ENCODE peak calls at places on chromosomes 2 and 18, in four cellular contexts. One of them, this sample, is unnamed.

GRCh38 chr2:39469807-39470206 is 32.7 kb upstream of the MAP4K3 start:
- DNase-seq in fibroblast of lung: peak
- DNase-seq in activated naive CD8-positive, alpha-beta T cell treated with anti-CD3 and anti-CD28 coated beads, Interleukin-2, amount 10 ng/mL, durations not matched to agents 7 days and 5 days: no peak
- DNase-seq in stromal cell of bone marrow: no peak
- DNase-seq in this sample: peak

GRCh38 chr2:240624011-240624949 is 1.0 kb upstream of the GPR35 start:
- DNase-seq in stromal cell of bone marrow: no peak
- DNase-seq in fibroblast of lung: no peak
- DNase-seq in activated naive CD8-positive, alpha-beta T cell treated with anti-CD3 and anti-CD28 coated beads, Interleukin-2, amount 10 ng/mL, durations not matched to agents 7 days and 5 days: peak
- DNase-seq in this sample: no peak

GRCh38 chr18:49016648-49017539 is 66.1 kb upstream of the SMAD7 start:
- DNase-seq in fibroblast of lung: peak
- DNase-seq in stromal cell of bone marrow: no peak
- DNase-seq in activated naive CD8-positive, alpha-beta T cell treated with anti-CD3 and anti-CD28 coated beads, Interleukin-2, amount 10 ng/mL, durations not matched to agents 7 days and 5 days: no peak
- DNase-seq in this sample: peak

GRCh38 chr18:7512326-7512725 is 54.8 kb upstream of the PTPRM start:
- DNase-seq in fibroblast of lung: no peak
- DNase-seq in activated naive CD8-positive, alpha-beta T cell treated with anti-CD3 and anti-CD28 coated beads, Interleukin-2, amount 10 ng/mL, durations not matched to agents 7 days and 5 days: no peak
- DNase-seq in stromal cell of bone marrow: peak
- DNase-seq in this sample: no peak

GRCh38 chr2:134790487-134790886 is 47.9 kb upstream of the ACMSD start:
- DNase-seq in fibroblast of lung: no peak
- DNase-seq in stromal cell of bone marrow: no peak
- DNase-seq in activated naive CD8-positive, alpha-beta T cell treated with anti-CD3 and anti-CD28 coated beads, Interleukin-2, amount 10 ng/mL, durations not matched to agents 7 days and 5 days: no peak
- DNase-seq in this sample: no peak

GRCh38 chr2:46284260-46284659 is 12.9 kb upstream of the EPAS1 start:
- DNase-seq in fibroblast of lung: no peak
- DNase-seq in stromal cell of bone marrow: no peak
- DNase-seq in activated naive CD8-positive, alpha-beta T cell treated with anti-CD3 and anti-CD28 coated beads, Interleukin-2, amount 10 ng/mL, durations not matched to agents 7 days and 5 days: no peak
- DNase-seq in this sample: no peak

GRCh38 chr2:2484301-2484700 is 153.2 kb upstream of the MYT1L start:
- DNase-seq in activated naive CD8-positive, alpha-beta T cell treated with anti-CD3 and anti-CD28 coated beads, Interleukin-2, amount 10 ng/mL, durations not matched to agents 7 days and 5 days: no peak
- DNase-seq in stromal cell of bone marrow: no peak
- DNase-seq in fibroblast of lung: no peak
- DNase-seq in this sample: no peak

GRCh38 chr2:74119324-74119723 is 28.4 kb downstream of the BOLA3 start:
- DNase-seq in activated naive CD8-positive, alpha-beta T cell treated with anti-CD3 and anti-CD28 coated beads, Interleukin-2, amount 10 ng/mL, durations not matched to agents 7 days and 5 days: no peak
- DNase-seq in fibroblast of lung: peak
- DNase-seq in stromal cell of bone marrow: no peak
- DNase-seq in this sample: no peak

This sample was measured in Peyer's patch.